ENCODE peak calls at places on chromosome 16, in ten cellular contexts. C is A549, G is Peyer's patch, K is heart left ventricle, H is breast epithelium, E is K562, S is testis, D is spleen, Z is transverse colon, L is suprapubic skin. M is an unnamed sample.

GRCh38 chr16:49653577-49653976 is 202.3 kb downstream of the ZNF423 start:
- DNase-seq in L (no peak), D (no peak), G (no peak), K (no peak), Z (no peak), S (no peak), H (no peak), C (no peak), E (no peak), M (no peak)

GRCh38 chr16:50519001-50519400 is 29.2 kb upstream of the NKD1 start:
- DNase-seq in E (no peak), H (peak; percentile 7), C (no peak), D (no peak), Z (no peak), S (no peak), G (no peak), K (no peak), L (no peak), M (no peak)

GRCh38 chr16:87635541-87636049 is 33.3 kb downstream of the JPH3 start:
- DNase-seq in Z (peak; percentile 66), D (peak; percentile 92), H (peak; percentile 21), S (peak; percentile 74), K (peak; percentile 52), G (peak; percentile 80), C (peak; percentile 69), E (peak; percentile 59), L (no peak), M (peak; percentile 5)

GRCh38 chr16:85360323-85361277 is 248.3 kb upstream of the CIBAR2 start:
- DNase-seq in C (no peak), Z (peak; percentile 81), L (no peak), G (peak; percentile 92), S (no peak), H (no peak), E (no peak), D (no peak), K (no peak), M (no peak)

GRCh38 chr16:31700530-31701388 is 172.8 kb upstream of the ZNF267 start:
- DNase-seq in C (peak; percentile 79), D (peak; percentile 93), K (peak; percentile 83), E (peak; percentile 56), S (peak; percentile 96), Z (peak; percentile 93), G (peak; percentile 90), H (peak; percentile 90), L (peak; percentile 79), M (peak; percentile 40)

GRCh38 chr16:17470002-17470870 is 524 bp downstream of the XYLT1 start:
- DNase-seq in S (no peak), C (no peak), E (peak; percentile 50), H (no peak), K (no peak), D (peak; percentile 90), L (no peak), G (peak; percentile 66), Z (peak; percentile 27), M (no peak)

GRCh38 chr16:57112403-57113041 is 20.1 kb downstream of the CPNE2 start:
- DNase-seq in S (no peak), H (no peak), D (no peak), Z (no peak), L (no peak), G (no peak), E (no peak), K (no peak), C (no peak), M (no peak)

GRCh38 chr16:88936008-88936912 is 40.7 kb downstream of the CBFA2T3 start:
- DNase-seq in G (peak; percentile 77), E (no peak), H (no peak), C (no peak), Z (peak; percentile 67), L (no peak), K (no peak), D (peak; percentile 91), S (peak; percentile 50), M (no peak)

GRCh38 chr16:29994613-29995329 is 646 bp downstream of the HIRIP3 start:
- DNase-seq in K (no peak), G (peak; percentile 91), L (peak; percentile 52), C (no peak), D (peak; percentile 72), H (peak; percentile 56), Z (peak; percentile 86), E (peak; percentile 90), S (no peak), M (no peak)

GRCh38 chr16:8673611-8674412 is 605 bp upstream of the ABAT start:
- DNase-seq in C (no peak), E (no peak), L (no peak), G (no peak), S (no peak), H (no peak), K (no peak), D (no peak), Z (no peak), M (no peak)

GRCh38 chr16:30971298-30971697 is 13.7 kb upstream of the HSD3B7 start:
- DNase-seq in L (no peak), Z (no peak), G (no peak), S (no peak), K (no peak), C (no peak), H (no peak), D (no peak), E (no peak), M (no peak)

GRCh38 chr16:74030000-74030399 is 266.6 kb upstream of the PSMD7 start:
- DNase-seq in D (no peak), S (no peak), G (no peak), E (no peak), C (no peak), Z (peak; percentile 56), K (no peak), H (no peak), L (no peak), M (no peak)

GRCh38 chr16:51755039-51755501 is 604.0 kb upstream of the SALL1 start:
- DNase-seq in K (no peak), G (no peak), E (no peak), H (no peak), D (no peak), L (no peak), S (no peak), C (no peak), Z (no peak), M (no peak)

GRCh38 chr16:79261461-79261860 is 339.1 kb downstream of the MAF start:
- DNase-seq in Z (peak; percentile 52), E (peak; percentile 29), K (peak; percentile 57), S (peak; percentile 68), D (peak; percentile 80), G (peak; percentile 65), H (no peak), L (no peak), C (peak; percentile 22), M (no peak)

GRCh38 chr16:55735120-55735781 is 79.5 kb downstream of the SLC6A2 start:
- DNase-seq in D (no peak), E (no peak), Z (no peak), H (no peak), G (no peak), K (no peak), C (peak; percentile 25), S (no peak), L (no peak), M (no peak)

GRCh38 chr16:19094542-19095365 is 19.0 kb upstream of the ITPRIPL2 start:
- DNase-seq in L (no peak), G (no peak), S (no peak), K (no peak), H (no peak), E (peak; percentile 21), Z (peak; percentile 50), C (peak; percentile 91), D (no peak), M (no peak)

GRCh38 chr16:26464576-26465266 is 602.0 kb upstream of the C16orf82 start:
- DNase-seq in H (no peak), C (no peak), D (no peak), S (peak; percentile 24), L (no peak), K (no peak), E (no peak), Z (no peak), G (no peak), M (no peak)
- TF ChIP-seq CTCF in H (no peak), C (no peak), D (no peak), S (no peak), L (no peak), K (no peak), E (peak; percentile 16), Z (no peak), G (no peak), M (no peak)

GRCh38 chr16:68577352-68577853 is 38.3 kb downstream of the ZFP90 start:
- DNase-seq in Z (no peak), S (no peak), E (no peak), L (no peak), K (no peak), C (no peak), G (no peak), H (no peak), D (no peak), M (no peak)
- H3K9me3 ChIP-seq in Z (peaks cover 44% of the 10 kb centered on the region), S (no peaks in the 10 kb centered on the region), E (peaks cover under 1% of the 10 kb centered on the region), L (peaks cover 43% of the 10 kb centered on the region), K (peaks cover 53% of the 10 kb centered on the region), C (peaks cover 79% of the 10 kb centered on the region), G (no peaks in the 10 kb centered on the region), H (peaks cover 79% of the 10 kb centered on the region), D (peaks cover 100% of the 10 kb centered on the region), M (no peaks in the 10 kb centered on the region)

DNA sequence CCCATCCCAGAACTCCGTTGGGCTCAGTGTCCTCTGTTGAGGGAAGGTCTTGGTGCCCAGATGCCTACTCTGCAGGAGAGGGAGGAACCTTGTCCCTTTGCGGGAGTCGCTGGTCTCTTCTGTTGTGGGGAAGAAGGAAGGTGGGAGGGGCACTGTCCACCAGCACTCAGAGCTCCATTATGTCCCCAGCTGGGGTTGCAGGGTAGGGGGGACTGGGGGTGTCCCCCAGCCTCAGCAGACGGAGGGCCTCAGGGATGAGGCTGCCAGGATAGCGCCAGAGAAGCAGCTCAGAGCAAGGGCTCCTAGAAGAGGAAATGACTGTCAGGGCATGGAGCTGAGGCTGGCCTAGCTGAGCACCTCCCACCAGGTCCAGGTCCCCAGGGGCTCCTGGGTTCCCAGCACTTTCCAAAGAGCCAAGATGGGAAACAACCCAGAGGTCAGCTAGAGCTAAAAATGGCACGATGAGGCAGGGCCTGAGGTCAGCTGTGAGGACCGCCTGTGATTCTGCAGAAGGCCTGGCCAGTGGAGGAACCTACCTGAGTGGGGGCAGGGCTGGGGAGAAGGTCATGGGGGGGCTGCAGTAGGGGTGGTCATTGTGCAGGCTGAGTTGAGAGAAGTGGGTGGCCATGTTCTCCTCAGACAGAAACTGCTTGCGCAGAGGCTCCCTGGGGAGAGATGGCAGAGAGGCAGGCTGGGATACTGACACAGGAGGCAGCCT is 886 bp downstream of the HCFC1R1 start:
- DNase-seq in S (no peak), K (no peak), D (peak; percentile 78), Z (no peak), G (no peak), E (no peak), H (no peak), C (peak; percentile 86), L (no peak), M (no peak)
- TF ChIP-seq POLR2A in S (no peak), K (no peak), D (no peak), Z (no peak), G (no peak), E (peak; percentile 57), H (no peak), C (peak; percentile 32), L (no peak), M (no peak)

GRCh38 chr16:84277244-84277823 is 17.3 kb upstream of the WFDC1 start:
- DNase-seq in G (peak; percentile 75), Z (peak; percentile 76), E (peak; percentile 84), D (peak; percentile 92), L (peak; percentile 74), S (peak; percentile 83), K (peak; percentile 60), H (no peak), C (peak; percentile 59), M (no peak)
- TF ChIP-seq CTCF in G (peak; percentile 81), Z (peak; percentile 85), E (peak; percentile 90), D (peak; percentile 82), L (peak; percentile 75), S (peak; percentile 77), K (peak; percentile 78), H (peak; percentile 78), C (peak; percentile 94), M (peak; percentile 81)

GRCh38 chr16:35144212-35144932 is 1685.0 kb downstream of the TP53TG3F start:
- DNase-seq in Z (no peak), G (no peak), D (peak; percentile 40), C (no peak), H (no peak), E (no peak), L (no peak), S (no peak), K (no peak), M (no peak)
- H3K9me3 ChIP-seq in Z (no peaks in the 10 kb centered on the region), G (no peaks in the 10 kb centered on the region), D (peaks cover 100% of the 10 kb centered on the region), C (peaks cover 5% of the 10 kb centered on the region), H (peaks cover 54% of the 10 kb centered on the region), E (no peaks in the 10 kb centered on the region), L (peaks cover 11% of the 10 kb centered on the region), S (no peaks in the 10 kb centered on the region), K (no peaks in the 10 kb centered on the region), M (peaks cover 29% of the 10 kb centered on the region)